ENCODE peak calls at places on chromosome 2, in six cellular contexts. T is H54, R is astrocyte of the spinal cord, W is NCI-H82, F is hippocampal formation, P is HepG2. A is an unnamed sample.

GRCh38 chr2:190352668-190353536 is 9.5 kb downstream of the INPP1 start:
- DNase-seq in T (no peak), R (no peak), W (no peak), F (peak; percentile 80), P (peak; percentile 99), A (no peak)

GRCh38 chr2:150482111-150482510 is 5.4 kb downstream of the RND3 start:
- DNase-seq in T (no peak), R (peak; percentile 22), W (no peak), F (no peak), P (no peak), A (no peak)

GRCh38 chr2:169734172-169734847 is 678 bp downstream of the KLHL23 start:
- DNase-seq in T (peak; percentile 46), R (peak; percentile 22), W (peak; percentile 65), F (no peak), P (no peak), A (peak; percentile 17)

GRCh38 chr2:38315707-38316333 is 61.3 kb downstream of the ATL2 start:
- DNase-seq in T (peak; percentile 10), R (peak; percentile 64), W (peak; percentile 68), F (peak; percentile 48), P (peak; percentile 68), A (peak; percentile 49)

GRCh38 chr2:39837856-39838453 is 58.9 kb upstream of the THUMPD2 start:
- DNase-seq in T (peak; percentile 6), R (peak; percentile 38), W (peak; percentile 44), F (no peak), P (peak; percentile 61), A (peak; percentile 28)

GRCh38 chr2:238358763-238359162 is 38.4 kb downstream of the TRAF3IP1 start:
- DNase-seq in T (no peak), R (no peak), W (no peak), F (no peak), P (no peak), A (no peak)

GRCh38 chr2:119756837-119757236 is 2.9 kb upstream of the PTPN4 start:
- DNase-seq in T (peak; percentile 30), R (peak; percentile 92), W (no peak), F (peak; percentile 64), P (peak; percentile 57), A (no peak)

GRCh38 chr2:229133155-229133772 is 137.8 kb downstream of the PID1 start:
- DNase-seq in T (no peak), R (peak; percentile 66), W (peak; percentile 71), F (peak; percentile 52), P (peak; percentile 18), A (peak; percentile 31)

GRCh38 chr2:157404363-157404762 is 39.5 kb downstream of the CYTIP start:
- DNase-seq in T (no peak), R (peak; percentile 9), W (no peak), F (no peak), P (no peak), A (no peak)

GRCh38 chr2:96259497-96259921 is 6.3 kb downstream of the TMEM127 start:
- DNase-seq in T (no peak), R (no peak), W (peak; percentile 78), F (no peak), P (peak; percentile 21), A (no peak)

GRCh38 chr2:112793449-112793978 is 9.2 kb upstream of the IL1A start:
- DNase-seq in T (no peak), R (peak; percentile 7), W (no peak), F (no peak), P (no peak), A (no peak)

GRCh38 chr2:6945821-6946220 is 28.6 kb downstream of the RNF144A start:
- DNase-seq in T (no peak), R (no peak), W (no peak), F (no peak), P (no peak), A (no peak)

GRCh38 chr2:144501118-144501517 is 18.8 kb downstream of the ZEB2 start:
- DNase-seq in T (no peak), R (peak; percentile 53), W (no peak), F (no peak), P (no peak), A (no peak)

GRCh38 chr2:47041065-47041464 is 114.0 kb downstream of the STPG4 start:
- DNase-seq in T (no peak), R (no peak), W (no peak), F (no peak), P (no peak), A (no peak)

GRCh38 chr2:72913531-72914225 is 3.6 kb upstream of the EMX1 start:
- DNase-seq in T (no peak), R (no peak), W (peak; percentile 60), F (no peak), P (no peak), A (no peak)

GRCh38 chr2:68663371-68664156 is 20.2 kb downstream of the PROKR1 start:
- DNase-seq in T (no peak), R (no peak), W (no peak), F (no peak), P (no peak), A (no peak)

GRCh38 chr2:98556634-98557033 is 51.7 kb downstream of the COA5 start:
- DNase-seq in T (no peak), R (no peak), W (no peak), F (no peak), P (no peak), A (no peak)

GRCh38 chr2:149994057-149994728 is 406.6 kb upstream of the MMADHC start:
- DNase-seq in T (peak; percentile 6), R (peak; percentile 71), W (peak; percentile 40), F (no peak), P (peak; percentile 12), A (peak; percentile 51)

GRCh38 chr2:72106978-72107377 is 40.7 kb downstream of the CYP26B1 start:
- DNase-seq in T (no peak), R (no peak), W (no peak), F (no peak), P (no peak), A (no peak)

GRCh38 chr2:128631698-128632490 is 313.2 kb upstream of the HS6ST1 start:
- DNase-seq in T (no peak), R (no peak), W (no peak), F (no peak), P (no peak), A (no peak)

GRCh38 chr2:96684883-96685282 is 42.3 kb downstream of the FER1L5 start:
- DNase-seq in T (no peak), R (no peak), W (no peak), F (no peak), P (no peak), A (no peak)

GRCh38 chr2:221124542-221125235 is 447.4 kb downstream of the EPHA4 start:
- DNase-seq in T (peak; percentile 22), R (no peak), W (peak; percentile 39), F (no peak), P (no peak), A (no peak)

GRCh38 chr2:38723173-38723572 is 28.0 kb downstream of the SRSF7 start:
- DNase-seq in T (no peak), R (no peak), W (no peak), F (no peak), P (no peak), A (no peak)

GRCh38 chr2:109712126-109712455 is 82.0 kb upstream of the RGPD5 start:
- DNase-seq in T (no peak), R (no peak), W (no peak), F (no peak), P (no peak), A (no peak)

GRCh38 chr2:121076885-121077549 is 208.0 kb downstream of the TFCP2L1 start:
- DNase-seq in T (peak; percentile 61), R (peak; percentile 23), W (peak; percentile 87), F (no peak), P (peak; percentile 52), A (peak; percentile 65)

GRCh38 chr2:3642521-3643215 is 15.3 kb upstream of the ALLC start:
- DNase-seq in T (no peak), R (no peak), W (no peak), F (no peak), P (no peak), A (no peak)

GRCh38 chr2:100955226-100955625 is 46.9 kb upstream of the RPL31 start:
- DNase-seq in T (no peak), R (no peak), W (no peak), F (no peak), P (no peak), A (no peak)

GRCh38 chr2:71074893-71075292 is 6.4 kb downstream of the NAGK start:
- DNase-seq in T (no peak), R (no peak), W (no peak), F (no peak), P (no peak), A (no peak)

GRCh38 chr2:142880275-142880674 is 2.8 kb downstream of the KYNU start:
- DNase-seq in T (no peak), R (peak; percentile 75), W (no peak), F (no peak), P (peak; percentile 44), A (no peak)

GRCh38 chr2:236343400-236344161 is 79.4 kb upstream of the ASB18 start:
- DNase-seq in T (peak; percentile 55), R (peak; percentile 79), W (peak; percentile 78), F (peak; percentile 36), P (peak; percentile 70), A (peak; percentile 74)

GRCh38 chr2:55048514-55048924 is 1.7 kb downstream of the RTN4 start:
- DNase-seq in T (no peak), R (no peak), W (peak; percentile 64), F (peak; percentile 67), P (peak; percentile 58), A (peak; percentile 26)

GRCh38 chr2:193806088-193806774 is 1611.5 kb upstream of the TMEFF2 start:
- DNase-seq in T (no peak), R (peak; percentile 16), W (no peak), F (no peak), P (no peak), A (no peak)

GRCh38 chr2:121999273-121999672 is 243.8 kb downstream of the TSN start:
- DNase-seq in T (no peak), R (peak; percentile 39), W (no peak), F (no peak), P (no peak), A (no peak)

GRCh38 chr2:121977326-121977725 is 221.9 kb downstream of the TSN start:
- DNase-seq in T (no peak), R (no peak), W (no peak), F (no peak), P (no peak), A (no peak)

GRCh38 chr2:145546091-145546490 is 1026.2 kb upstream of the ZEB2 start:
- DNase-seq in T (no peak), R (peak; percentile 31), W (no peak), F (no peak), P (no peak), A (no peak)

GRCh38 chr2:220783651-220784050 is 788.5 kb downstream of the EPHA4 start:
- DNase-seq in T (no peak), R (no peak), W (no peak), F (no peak), P (no peak), A (no peak)

A was measured in HTR-8/SVneo.